ENCODE peak calls at places on chromosomes 1 and 21, in six cellular contexts. X, Y, I, G, E and M are unnamed samples.
A peak's percentile ranks its signal among the peaks of the same experiment; 100 is the strongest.

GRCh38 chr1:86231076-86231475 is 74.5 kb upstream of the COL24A1 start:
- DNase-seq in X (no peak), Y (no peak), I (no peak), G (no peak), E (no peak), M (no peak)

GRCh38 chr1:113859478-113860175 is 11.9 kb downstream of the PTPN22 start:
- DNase-seq in X (no peak), Y (no peak), I (no peak), G (no peak), E (no peak), M (no peak)

GRCh38 chr1:13930151-13930550 is 230.2 kb downstream of the PRDM2 start:
- DNase-seq in X (no peak), Y (no peak), I (no peak), G (no peak), E (no peak), M (no peak)

GRCh38 chr21:42474043-42474831 is 21.8 kb downstream of the RSPH1 start:
- DNase-seq in X (no peak), Y (no peak), I (no peak), G (no peak), E (no peak), M (no peak)

GRCh38 chr1:221316491-221317056 is 425.3 kb downstream of the DUSP10 start:
- DNase-seq in X (no peak), Y (no peak), I (no peak), G (no peak), E (no peak), M (no peak)

GRCh38 chr1:164748253-164748899 is 189.4 kb downstream of the PBX1 start:
- DNase-seq in X (no peak), Y (no peak), I (peak; percentile 51), G (peak; percentile 33), E (no peak), M (peak; percentile 71)

GRCh38 chr1:57404914-57405313 is 18.9 kb downstream of the DAB1 start:
- DNase-seq in X (no peak), Y (no peak), I (no peak), G (no peak), E (no peak), M (no peak)

GRCh38 chr1:232577809-232578208 is 52.1 kb downstream of the SIPA1L2 start:
- DNase-seq in X (no peak), Y (no peak), I (no peak), G (no peak), E (no peak), M (no peak)

GRCh38 chr1:68808351-68808750 is 311.5 kb upstream of the DEPDC1 start:
- DNase-seq in X (peak; percentile 39), Y (no peak), I (no peak), G (no peak), E (no peak), M (no peak)

GRCh38 chr1:151680391-151680790 is 36.2 kb downstream of the CELF3 start:
- DNase-seq in X (no peak), Y (no peak), I (no peak), G (no peak), E (no peak), M (no peak)

GRCh38 chr1:207366022-207366421 is 44.5 kb downstream of the CD55 start:
- DNase-seq in X (no peak), Y (no peak), I (no peak), G (no peak), E (no peak), M (no peak)

GRCh38 chr1:70737125-70737524 is 310.5 kb downstream of the PTGER3 start:
- DNase-seq in X (no peak), Y (no peak), I (no peak), G (no peak), E (no peak), M (no peak)

GRCh38 chr1:201275266-201275666 is 8.0 kb upstream of the PKP1 start:
- DNase-seq in X (peak; percentile 78), Y (no peak), I (no peak), G (peak; percentile 76), E (no peak), M (peak; percentile 86)

GRCh38 chr1:199551967-199552565 is 475.4 kb upstream of the NR5A2 start:
- DNase-seq in X (no peak), Y (peak; percentile 10), I (no peak), G (no peak), E (no peak), M (no peak)

GRCh38 chr1:93021539-93022134 is 57.4 kb upstream of the MTF2 start:
- DNase-seq in X (no peak), Y (no peak), I (no peak), G (no peak), E (no peak), M (no peak)

GRCh38 chr1:165257969-165258459 is 98.5 kb downstream of the LMX1A start:
- DNase-seq in X (peak; percentile 72), Y (peak; percentile 25), I (no peak), G (peak; percentile 21), E (peak; percentile 68), M (peak; percentile 44)

GRCh38 chr1:33897092-33897725 is 33.3 kb downstream of the HMGB4 start:
- DNase-seq in X (no peak), Y (no peak), I (no peak), G (no peak), E (no peak), M (peak; percentile 31)

GRCh38 chr1:240149488-240150094 is 57.9 kb downstream of the FMN2 start:
- DNase-seq in X (no peak), Y (no peak), I (no peak), G (no peak), E (no peak), M (no peak)

GRCh38 chr1:210342986-210343780 is 14.5 kb downstream of the HHAT start:
- DNase-seq in X (no peak), Y (no peak), I (no peak), G (no peak), E (no peak), M (no peak)

GRCh38 chr1:228314658-228315483 is 91.8 kb downstream of the TRIM11 start:
- DNase-seq in X (peak; percentile 30), Y (no peak), I (peak; percentile 34), G (peak; percentile 32), E (peak; percentile 56), M (no peak)

GRCh38 chr1:47201179-47201578 is 11.3 kb upstream of the PDZK1IP1 start:
- DNase-seq in X (no peak), Y (no peak), I (no peak), G (no peak), E (peak; percentile 37), M (no peak)

GRCh38 chr1:172581273-172581672 is 48.3 kb downstream of the SUCO start:
- DNase-seq in X (no peak), Y (no peak), I (no peak), G (no peak), E (no peak), M (no peak)

GRCh38 chr21:36539434-36540150 is 59.7 kb upstream of the CLDN14 start:
- DNase-seq in X (no peak), Y (no peak), I (no peak), G (no peak), E (no peak), M (no peak)

GRCh38 chr21:43270800-43271261 is 102.0 kb downstream of the CRYAA start:
- DNase-seq in X (peak; percentile 45), Y (no peak), I (peak; percentile 66), G (no peak), E (no peak), M (peak; percentile 44)

GRCh38 chr1:207861442-207862177 is 49.3 kb downstream of the CD34 start:
- DNase-seq in X (no peak), Y (peak; percentile 41), I (no peak), G (no peak), E (peak; percentile 73), M (no peak)

GRCh38 chr1:47621483-47621882 is 183.6 kb downstream of the FOXD2 start:
- DNase-seq in X (peak; percentile 3), Y (no peak), I (no peak), G (no peak), E (no peak), M (no peak)

GRCh38 chr1:84856871-84857270 is 36.1 kb downstream of the LPAR3 start:
- DNase-seq in X (no peak), Y (no peak), I (no peak), G (no peak), E (no peak), M (no peak)

GRCh38 chr21:36255650-36256047 is 64.3 kb upstream of the MORC3 start:
- DNase-seq in X (no peak), Y (no peak), I (no peak), G (no peak), E (no peak), M (no peak)

GRCh38 chr21:37982496-37983318 is 66.5 kb upstream of the KCNJ6 start:
- DNase-seq in X (no peak), Y (no peak), I (no peak), G (no peak), E (no peak), M (no peak)

GRCh38 chr1:180951881-180952656 is 39.4 kb downstream of the KIAA1614 start:
- DNase-seq in X (no peak), Y (no peak), I (no peak), G (no peak), E (no peak), M (no peak)

GRCh38 chr1:52554756-52555155 is 1.9 kb upstream of the TUT4 start:
- DNase-seq in X (no peak), Y (no peak), I (no peak), G (no peak), E (no peak), M (no peak)

GRCh38 chr1:52192436-52192835 is 50.5 kb downstream of the ZFYVE9 start:
- DNase-seq in X (no peak), Y (no peak), I (no peak), G (no peak), E (no peak), M (no peak)

GRCh38 chr1:217036757-217037156 is 313.5 kb upstream of the ESRRG start:
- DNase-seq in X (no peak), Y (no peak), I (no peak), G (no peak), E (no peak), M (no peak)